ENCODE peak calls at places on chromosomes 11 and 22, in four cellular contexts. Q is mesendoderm, T is H9, D is H1. B is an unnamed sample.

GRCh38 chr22:48346911-48347310 is 1480.8 kb downstream of the BRD1 start:
- DNase-seq in Q (no peak), T (no peak), D (no peak), B (no peak)

GRCh38 chr11:129992161-129992944 is 10.3 kb downstream of the PRDM10 start:
- DNase-seq in Q (peak; percentile 84), T (peak; percentile 67), D (no peak), B (peak; percentile 22)

GRCh38 chr22:49024775-49025440 is 802.8 kb downstream of the BRD1 start:
- DNase-seq in Q (no peak), T (no peak), D (no peak), B (no peak)

GRCh38 chr11:94776351-94777321 is 8.5 kb downstream of the AMOTL1 start:
- DNase-seq in Q (peak; percentile 86), T (no peak), D (no peak), B (peak; percentile 74)

GRCh38 chr11:119782021-119782420 is 53.0 kb upstream of the NECTIN1 start:
- DNase-seq in Q (peak; percentile 72), T (peak; percentile 56), D (no peak), B (no peak)

GRCh38 chr22:37045958-37046357 is 5.6 kb upstream of the KCTD17 start:
- DNase-seq in Q (peak; percentile 54), T (no peak), D (no peak), B (peak; percentile 62)

GRCh38 chr11:128522943-128523518 is 64.3 kb downstream of the ETS1 start:
- DNase-seq in Q (no peak), T (no peak), D (no peak), B (no peak)

GRCh38 chr22:25475554-25476022 is 88.9 kb upstream of the GRK3 start:
- DNase-seq in Q (peak; percentile 46), T (no peak), D (no peak), B (peak; percentile 72)

GRCh38 chr11:26777276-26777939 is 55.5 kb upstream of the SLC5A12 start:
- DNase-seq in Q (no peak), T (no peak), D (no peak), B (peak; percentile 7)

GRCh38 chr22:20292673-20293232 is 24.6 kb upstream of the RTN4R start:
- DNase-seq in Q (no peak), T (no peak), D (no peak), B (no peak)

GRCh38 chr11:81080476-81080875 is 1639.6 kb upstream of the TENM4 start:
- DNase-seq in Q (no peak), T (no peak), D (no peak), B (no peak)

GRCh38 chr11:86440305-86440716 is 65.6 kb downstream of the CCDC81 start:
- DNase-seq in Q (no peak), T (no peak), D (no peak), B (peak; percentile 55)

GRCh38 chr11:128765104-128765503 is 71.2 kb downstream of the FLI1 start:
- DNase-seq in Q (no peak), T (no peak), D (no peak), B (no peak)

GRCh38 chr11:11396290-11397042 is 43.4 kb upstream of the CSNK2A3 start:
- DNase-seq in Q (peak; percentile 80), T (no peak), D (no peak), B (peak; percentile 97)

GRCh38 chr11:59787816-59788215 is 22.8 kb downstream of the MRPL16 start:
- DNase-seq in Q (peak; percentile 41), T (no peak), D (no peak), B (peak; percentile 73)

GRCh38 chr11:130179396-130180306 is 20.1 kb downstream of the ST14 start:
- DNase-seq in Q (no peak), T (no peak), D (no peak), B (no peak)

GRCh38 chr22:45696227-45696626 is 24.6 kb downstream of the ATXN10 start:
- DNase-seq in Q (no peak), T (no peak), D (no peak), B (no peak)

GRCh38 chr22:31246687-31247086 is 34.6 kb downstream of the LIMK2 start:
- DNase-seq in Q (no peak), T (no peak), D (no peak), B (no peak)

GRCh38 chr11:116792869-116793475 is 1.3 kb upstream of the APOA5 start:
- DNase-seq in Q (no peak), T (no peak), D (no peak), B (peak; percentile 73)

GRCh38 chr22:23591846-23592245 is 11.8 kb upstream of the IGLL1 start:
- DNase-seq in Q (no peak), T (no peak), D (no peak), B (no peak)

GRCh38 chr22:37193629-37194191 is 5.7 kb upstream of the C1QTNF6 start:
- DNase-seq in Q (no peak), T (no peak), D (no peak), B (peak; percentile 36)

GRCh38 chr11:12019867-12020416 is 11.5 kb upstream of the DKK3 start:
- DNase-seq in Q (peak; percentile 75), T (no peak), D (no peak), B (no peak)

GRCh38 chr22:42475122-42475521 is 42.9 kb upstream of the NFAM1 start:
- DNase-seq in Q (no peak), T (no peak), D (no peak), B (no peak)

GRCh38 chr11:130601141-130601540 is 152.7 kb downstream of the ADAMTS15 start:
- DNase-seq in Q (peak; percentile 96), T (peak; percentile 53), D (no peak), B (peak; percentile 90)

DNA sequence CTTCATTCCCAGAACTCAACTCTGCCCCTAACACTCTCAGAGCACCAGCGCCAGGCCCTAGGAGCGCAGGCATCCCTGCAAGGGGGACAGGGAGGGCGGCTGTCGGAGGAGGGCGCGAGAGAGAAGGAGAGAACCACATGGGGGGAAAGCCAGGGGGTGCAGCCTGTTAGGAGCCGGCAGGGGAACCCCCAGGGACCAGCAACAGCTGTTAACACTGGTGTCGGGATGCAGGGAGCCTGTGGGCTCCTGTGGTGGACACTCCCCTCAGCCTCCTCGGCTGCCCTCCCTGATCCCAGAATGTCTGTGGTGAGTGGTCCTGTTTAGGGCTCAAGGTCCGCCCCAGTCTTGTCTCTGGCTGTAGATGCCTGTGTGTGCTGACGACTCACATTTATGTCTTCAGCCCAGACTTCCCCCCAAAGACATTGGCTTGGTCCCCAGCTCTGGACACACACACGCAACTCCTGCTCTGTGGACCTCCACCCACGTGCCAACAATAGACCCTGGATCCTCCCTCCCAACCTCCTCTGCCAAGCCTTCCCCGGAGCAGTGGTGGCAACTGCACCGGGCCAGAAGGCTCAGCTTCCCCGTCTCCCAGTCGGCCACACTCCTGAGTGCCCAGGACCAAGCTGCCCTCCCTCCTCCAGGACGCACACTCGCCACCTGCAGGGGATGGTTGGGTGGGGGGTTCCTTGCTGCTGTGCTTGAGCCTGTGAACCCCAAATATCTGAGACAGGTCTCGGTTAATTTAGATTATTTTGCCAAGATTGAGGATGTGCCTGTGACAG is 817 bp upstream of the IFITM5 start:
- DNase-seq in Q (peak; percentile 54), T (peak; percentile 79), D (no peak), B (peak; percentile 28)
- H4K5ac ChIP-seq in Q (no peak overlapping the region), T (no peak overlapping the region), D (peak overlapping the region; percentile 39), B (no peak overlapping the region)

DNA sequence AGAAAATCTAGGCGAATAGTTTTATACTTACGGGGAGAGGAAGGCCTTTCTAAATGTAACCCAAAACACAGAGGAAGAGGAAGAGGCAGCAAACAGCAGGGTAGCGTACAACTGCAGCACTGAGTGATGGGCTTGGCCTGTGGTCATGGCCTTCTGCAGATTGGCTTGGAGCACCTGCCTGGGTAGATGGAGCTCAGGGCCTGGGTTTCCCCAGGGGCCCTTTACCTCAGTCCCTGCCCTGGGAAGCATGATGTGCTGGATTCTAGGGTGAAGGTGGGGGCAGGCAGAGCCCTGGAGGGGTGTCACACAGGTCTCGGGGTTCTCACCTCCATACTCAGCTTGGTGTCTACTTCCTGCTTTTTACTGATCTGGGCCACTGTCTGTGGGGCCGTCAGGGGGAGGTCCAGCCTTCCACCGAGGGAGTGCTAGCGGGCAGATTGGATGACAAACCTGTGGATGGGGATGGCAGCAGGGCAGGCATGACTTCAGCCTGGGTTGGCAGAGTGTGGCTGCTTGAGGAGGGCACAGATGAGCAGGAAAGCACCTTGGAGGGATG is 27.7 kb upstream of the CHRM1 start:
- DNase-seq in Q (no peak), T (no peak), D (no peak), B (no peak)
- H4K5ac ChIP-seq in Q (no peak overlapping the region), T (no peak overlapping the region), D (no peak overlapping the region), B (no peak overlapping the region)

DNA sequence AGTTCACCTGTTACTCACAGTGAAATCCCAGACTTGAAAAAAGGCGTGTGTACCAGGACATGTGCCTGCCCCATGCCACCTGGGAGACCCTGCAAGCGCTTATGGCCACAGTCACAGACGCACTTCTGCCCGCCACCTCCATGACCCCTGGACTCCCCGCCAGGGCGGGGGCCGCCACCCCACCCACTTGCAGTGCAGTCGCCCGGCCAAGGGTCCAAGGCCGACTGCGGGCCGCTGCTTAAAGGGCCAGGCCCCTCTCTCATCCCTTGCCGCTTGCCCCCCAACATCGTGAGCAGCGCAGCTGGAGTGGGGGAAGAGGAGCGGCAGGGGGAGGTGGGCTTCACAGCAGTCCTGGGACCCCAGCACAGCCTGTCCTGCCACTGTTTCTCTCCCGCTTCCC is 10.8 kb downstream of the DUSP8 start:
- DNase-seq in Q (no peak), T (peak; percentile 22), D (no peak), B (no peak)
- H4K5ac ChIP-seq in Q (no peak overlapping the region), T (no peak overlapping the region), D (no peak overlapping the region), B (no peak overlapping the region)

DNA sequence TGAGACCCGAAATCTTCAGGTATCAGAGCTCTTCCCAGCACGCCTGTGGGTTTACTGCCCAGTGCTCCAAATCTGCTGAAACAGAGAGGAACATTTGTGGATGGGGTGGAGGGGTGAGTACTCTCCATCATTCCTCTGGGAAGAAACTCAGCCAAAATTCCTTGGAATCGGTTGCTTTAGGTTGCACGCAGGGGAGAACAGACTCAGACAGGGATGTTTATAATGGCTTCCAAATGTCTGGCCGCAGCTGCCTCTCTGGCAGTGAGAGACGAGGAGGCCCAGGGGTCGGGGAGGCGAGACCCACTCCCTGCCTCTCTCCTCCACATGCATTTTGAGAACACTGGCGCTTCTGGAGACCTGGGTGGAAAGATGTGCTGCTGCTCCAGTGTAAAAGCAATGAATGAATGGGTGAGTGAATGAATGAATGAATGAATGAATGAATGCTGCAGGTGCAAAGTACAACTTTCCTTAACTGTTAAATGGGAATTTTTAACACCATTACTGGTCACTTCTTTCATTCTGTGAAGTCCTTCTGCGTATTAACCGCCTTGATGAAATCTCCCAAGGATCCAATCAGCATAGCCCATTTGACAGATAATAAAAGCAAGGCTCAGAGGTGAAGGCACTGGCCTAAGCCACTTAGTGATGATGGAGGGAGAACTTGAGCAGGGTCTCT is 437.4 kb downstream of the MIAT start:
- DNase-seq in Q (no peak), T (no peak), D (no peak), B (peak; percentile 51)
- H4K5ac ChIP-seq in Q (no peak overlapping the region), T (no peak overlapping the region), D (no peak overlapping the region), B (no peak overlapping the region)

DNA sequence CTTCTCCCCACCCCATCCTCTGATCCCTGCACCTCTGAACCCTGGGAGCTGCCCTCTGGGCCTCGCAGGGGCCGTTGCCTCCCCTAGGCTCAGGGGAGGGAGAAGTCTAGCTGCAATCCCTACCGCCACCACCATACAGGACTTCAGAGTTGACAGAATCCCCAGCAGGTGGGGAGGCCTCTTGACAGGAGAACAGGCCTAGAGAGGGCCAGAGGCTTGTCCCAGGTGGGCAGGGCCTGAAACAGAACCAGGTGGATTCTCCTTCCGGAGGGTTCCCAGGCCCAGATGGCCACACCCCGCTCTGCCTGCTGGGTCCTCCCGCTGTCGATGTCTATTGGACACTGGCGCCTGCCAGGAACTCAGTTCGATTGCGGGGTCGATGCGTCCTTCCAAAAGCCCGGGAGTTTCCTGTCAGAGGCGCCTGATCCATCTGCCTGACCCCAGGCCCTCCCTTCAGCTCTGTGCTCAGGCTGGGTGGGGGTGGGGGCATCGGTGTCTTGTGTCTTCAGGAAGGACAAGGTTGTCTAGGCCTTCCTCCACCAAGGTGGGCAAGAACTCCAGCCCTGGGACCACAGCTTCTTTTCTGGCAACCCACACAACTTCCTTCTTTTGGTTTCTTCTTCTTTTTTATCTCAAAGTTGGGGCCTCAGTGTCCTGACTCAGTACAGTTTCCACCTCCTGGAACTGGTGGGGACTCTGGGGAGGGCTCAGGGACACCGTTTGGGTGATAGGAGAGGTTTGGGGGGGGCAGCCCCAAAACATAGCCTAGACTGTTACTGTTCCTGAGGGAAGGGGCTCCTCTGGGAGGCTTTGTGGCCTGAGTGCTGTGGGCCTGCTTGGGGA is 6.4 kb downstream of the STARD10 start:
- DNase-seq in Q (peak; percentile 96), T (peak; percentile 98), D (peak; percentile 54), B (no peak)
- H4K5ac ChIP-seq in Q (no peak overlapping the region), T (no peak overlapping the region), D (no peak overlapping the region), B (no peak overlapping the region)

B was measured in IMR-90.